ENCODE peak calls at places on chromosomes 7 and 10, in seven cellular contexts. T is pancreas, Y is Peyer's patch, E is MM.1S, O is aorta, B is left ventricle myocardium inferior, X is IMR-90. D is an unnamed sample.

GRCh38 chr7:92133133-92133736 is 1.0 kb downstream of the CYP51A1 start:
- DNase-seq in T (no peak), Y (no peak), E (no peak), O (no peak), B (no peak), X (no peak), D (no peak)

GRCh38 chr7:107555893-107556292 is 7.8 kb downstream of the COG5 start:
- DNase-seq in T (no peak), Y (no peak), E (no peak), O (no peak), B (no peak), X (no peak), D (no peak)

GRCh38 chr10:86253171-86254072 is 113.2 kb downstream of the GRID1 start:
- DNase-seq in T (no peak), Y (peak; percentile 40), E (no peak), O (peak; percentile 64), B (no peak), X (no peak), D (no peak)

GRCh38 chr7:66537380-66537779 is 91.3 kb upstream of the KCTD7 start:
- DNase-seq in T (no peak), Y (no peak), E (no peak), O (no peak), B (no peak), X (no peak), D (no peak)

GRCh38 chr10:130897815-130898214 is 413.7 kb downstream of the TCERG1L start:
- DNase-seq in T (no peak), Y (no peak), E (no peak), O (no peak), B (no peak), X (no peak), D (no peak)

GRCh38 chr10:51397695-51398094 is 301.7 kb downstream of the CSTF2T start:
- DNase-seq in T (no peak), Y (no peak), E (no peak), O (peak; percentile 80), B (peak; percentile 55), X (peak; percentile 84), D (no peak)

GRCh38 chr7:117386125-117386709 is 41.1 kb downstream of the ASZ1 start:
- DNase-seq in T (no peak), Y (no peak), E (no peak), O (no peak), B (no peak), X (peak; percentile 74), D (no peak)

GRCh38 chr7:66921918-66922486 is 977 bp downstream of the TMEM248 start:
- DNase-seq in T (no peak), Y (no peak), E (peak; percentile 68), O (no peak), B (no peak), X (no peak), D (no peak)

GRCh38 chr10:11328264-11329054 is 283.0 kb downstream of the USP6NL start:
- DNase-seq in T (no peak), Y (no peak), E (no peak), O (no peak), B (peak; percentile 37), X (no peak), D (no peak)

GRCh38 chr7:17640730-17641377 is 299.4 kb downstream of the SNX13 start:
- DNase-seq in T (no peak), Y (no peak), E (peak; percentile 34), O (no peak), B (no peak), X (peak; percentile 31), D (peak; percentile 33)

GRCh38 chr10:31620236-31621151 is 301.5 kb downstream of the ZEB1 start:
- DNase-seq in T (no peak), Y (peak; percentile 51), E (no peak), O (peak; percentile 83), B (peak; percentile 83), X (peak; percentile 78), D (no peak)

GRCh38 chr7:28315565-28316420 is 96.5 kb upstream of the CREB5 start:
- DNase-seq in T (no peak), Y (no peak), E (no peak), O (no peak), B (no peak), X (peak; percentile 87), D (no peak)

GRCh38 chr10:96168546-96168945 is 38.4 kb downstream of the ZNF518A start:
- DNase-seq in T (no peak), Y (no peak), E (no peak), O (no peak), B (no peak), X (no peak), D (no peak)

GRCh38 chr10:17643339-17643754 is 604 bp upstream of the STAM start:
- DNase-seq in T (peak; percentile 81), Y (peak; percentile 80), E (no peak), O (peak; percentile 90), B (peak; percentile 70), X (peak; percentile 78), D (no peak)

GRCh38 chr7:11133436-11133959 is 159.8 kb downstream of the PHF14 start:
- DNase-seq in T (no peak), Y (no peak), E (no peak), O (no peak), B (no peak), X (no peak), D (no peak)

GRCh38 chr7:99864041-99864440 is 12.8 kb downstream of the OR2AE1 start:
- DNase-seq in T (no peak), Y (no peak), E (no peak), O (no peak), B (no peak), X (no peak), D (no peak)

GRCh38 chr7:143015926-143016490 is 10.9 kb downstream of the OR9A2 start:
- DNase-seq in T (no peak), Y (no peak), E (no peak), O (no peak), B (no peak), X (no peak), D (no peak)

GRCh38 chr10:110681023-110681681 is 37.0 kb downstream of the RBM20 start:
- DNase-seq in T (no peak), Y (no peak), E (no peak), O (no peak), B (peak; percentile 31), X (peak; percentile 31), D (peak; percentile 43)

GRCh38 chr7:134502463-134502862 is 24.9 kb upstream of the AKR1B10 start:
- DNase-seq in T (no peak), Y (no peak), E (no peak), O (no peak), B (no peak), X (peak; percentile 65), D (no peak)

GRCh38 chr10:119691726-119692125 is 34.1 kb upstream of the INPP5F start:
- DNase-seq in T (no peak), Y (no peak), E (no peak), O (no peak), B (no peak), X (no peak), D (no peak)

GRCh38 chr7:117072620-117073118 is 119.4 kb downstream of the ST7 start:
- DNase-seq in T (peak; percentile 54), Y (no peak), E (no peak), O (peak; percentile 83), B (peak; percentile 44), X (peak; percentile 71), D (no peak)

DNA sequence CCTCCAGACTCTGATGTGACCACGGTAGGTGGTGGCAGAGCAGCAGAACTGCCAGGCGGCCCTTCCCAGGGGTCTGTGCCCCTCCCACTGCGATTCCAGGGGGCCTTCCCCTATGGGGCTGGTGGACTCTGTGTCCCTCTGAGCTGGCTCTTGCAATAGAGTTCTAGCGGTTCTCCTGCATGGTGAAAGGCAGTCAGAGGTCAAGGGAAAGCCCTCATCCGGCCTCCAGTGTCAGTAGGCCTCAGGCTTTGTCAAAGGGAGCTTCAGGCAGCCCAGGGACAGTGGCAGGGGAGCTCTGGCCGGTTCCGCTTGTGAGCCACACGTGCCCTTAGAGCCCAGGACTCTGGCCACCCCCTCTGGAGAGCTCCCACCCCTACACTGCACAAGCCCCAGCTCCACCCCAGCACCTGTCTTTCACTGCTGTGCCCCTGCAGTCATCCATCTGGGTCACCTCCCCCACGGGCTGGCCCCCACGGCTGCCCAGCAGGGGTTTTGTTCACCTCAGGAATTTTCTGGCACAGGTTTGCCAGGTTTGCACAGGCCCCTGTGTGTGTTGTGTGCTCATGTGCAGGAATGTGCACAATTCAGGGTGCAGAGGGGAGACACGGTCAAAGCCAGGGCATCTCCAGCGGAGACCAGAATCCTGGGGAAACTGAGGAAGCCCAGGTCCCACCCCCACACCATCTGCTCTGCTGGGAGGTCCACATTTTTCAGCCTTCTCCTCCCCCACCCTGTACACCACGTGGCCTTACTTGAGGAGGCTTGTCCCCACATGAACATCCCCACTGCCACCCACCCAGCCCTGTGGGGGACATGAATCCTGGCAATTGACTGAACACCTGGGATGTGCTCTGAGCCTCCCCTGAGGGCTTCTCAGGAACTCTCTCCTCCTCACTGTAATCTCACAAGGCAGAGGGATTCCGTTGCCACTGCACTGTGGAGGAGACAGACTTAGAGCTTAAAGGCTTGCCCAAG is 23.8 kb downstream of the C10orf105 start:
- DNase-seq in T (no peak), Y (no peak), E (no peak), O (no peak), B (no peak), X (no peak), D (no peak)
- H3K4me1 ChIP-seq in T (no peaks in the 10 kb centered on the region), Y (peaks cover 16% of the 10 kb centered on the region), E (peaks cover 14% of the 10 kb centered on the region), O (no peaks in the 10 kb centered on the region), B (peaks cover 52% of the 10 kb centered on the region), X (no peaks in the 10 kb centered on the region), D (no peaks in the 10 kb centered on the region)

GRCh38 chr10:74092372-74092771 is 58.3 kb downstream of the AP3M1 start:
- DNase-seq in T (no peak), Y (no peak), E (no peak), O (no peak), B (no peak), X (peak; percentile 55), D (no peak)
- H3K36me3 ChIP-seq in T (no peaks in the 10 kb centered on the region), Y (peaks cover 79% of the 10 kb centered on the region), E (no peaks in the 10 kb centered on the region), O (peaks cover 21% of the 10 kb centered on the region), B (peaks cover 99% of the 10 kb centered on the region), X (peaks cover 65% of the 10 kb centered on the region), D (peaks cover 22% of the 10 kb centered on the region)

GRCh38 chr7:40845959-40846358 is 711.2 kb downstream of the SUGCT start:
- DNase-seq in T (no peak), Y (no peak), E (no peak), O (no peak), B (no peak), X (no peak), D (no peak)

GRCh38 chr7:40850017-40850416 is 715.2 kb downstream of the SUGCT start:
- DNase-seq in T (no peak), Y (no peak), E (no peak), O (no peak), B (no peak), X (peak; percentile 37), D (no peak)

GRCh38 chr7:40848541-40849221 is 713.9 kb downstream of the SUGCT start:
- DNase-seq in T (no peak), Y (no peak), E (no peak), O (no peak), B (no peak), X (peak; percentile 36), D (no peak)

GRCh38 chr7:40851001-40851400 is 716.2 kb downstream of the SUGCT start:
- DNase-seq in T (no peak), Y (no peak), E (no peak), O (no peak), B (no peak), X (no peak), D (no peak)

GRCh38 chr7:40847921-40848320 is 713.1 kb downstream of the SUGCT start:
- DNase-seq in T (no peak), Y (no peak), E (no peak), O (no peak), B (no peak), X (no peak), D (no peak)
- H3K4me1 ChIP-seq in T (no peaks in the 10 kb centered on the region), Y (no peaks in the 10 kb centered on the region), E (no peaks in the 10 kb centered on the region), O (peaks cover 5% of the 10 kb centered on the region), B (no peaks in the 10 kb centered on the region), X (peaks cover 5% of the 10 kb centered on the region), D (no peaks in the 10 kb centered on the region)

GRCh38 chr7:157641866-157642265 is 305.1 kb downstream of the DNAJB6 start:
- DNase-seq in T (no peak), Y (no peak), E (no peak), O (no peak), B (no peak), X (no peak), D (no peak)
- H3K36me3 ChIP-seq in T (no peaks in the 10 kb centered on the region), Y (no peaks in the 10 kb centered on the region), E (no peaks in the 10 kb centered on the region), O (no peaks in the 10 kb centered on the region), B (no peaks in the 10 kb centered on the region), X (no peaks in the 10 kb centered on the region), D (no peaks in the 10 kb centered on the region)

D was measured in iPS DF 6.9.